ENCODE peak calls at places on chromosome 1, in six cellular contexts. K is NCI-H510A treated with DMSO at 0.1 percent for 48 hours, O is activated T-cell treated with anti-CD3 and anti-CD28 coated beads for 1 hour, W is left kidney, N is anterior cingulate cortex, R is HepG2. D is an unnamed sample.

GRCh38 chr1:247574236-247574635 is 13.9 kb upstream of the OR2G2 start:
- DNase-seq in W (no peak), N (no peak), K (no peak), O (no peak), R (no peak), D (no peak)

GRCh38 chr1:201632364-201632952 is 93.5 kb downstream of the NAV1 start:
- DNase-seq in W (no peak), R (no peak), O (no peak), N (no peak), K (no peak), D (no peak)

GRCh38 chr1:20896824-20897223 is 109.7 kb upstream of the HP1BP3 start:
- DNase-seq in N (no peak), W (peak), K (peak), O (no peak), R (peak), D (no peak)

GRCh38 chr1:206703647-206704046 is 18.9 kb downstream of the MAPKAPK2 start:
- DNase-seq in R (no peak), O (no peak), W (no peak), N (no peak), K (no peak), D (no peak)

GRCh38 chr1:46284597-46285564 is 18.5 kb downstream of the LRRC41 start:
- DNase-seq in W (no peak), N (no peak), R (no peak), K (peak), O (no peak), D (no peak)

GRCh38 chr1:21937372-21938121 is 437 bp upstream of the HSPG2 start:
- DNase-seq in W (peak), K (peak), N (peak), O (peak), R (peak), D (peak)

GRCh38 chr1:204723131-204723787 is 37.7 kb upstream of the LRRN2 start:
- DNase-seq in N (peak), R (no peak), K (peak), O (no peak), W (no peak), D (peak)

GRCh38 chr1:170670751-170671628 is 7.1 kb downstream of the PRRX1 start:
- DNase-seq in R (no peak), N (peak), W (peak), O (no peak), K (no peak), D (peak)